ENCODE peak calls at places on chromosomes 3 and 15, in four cellular contexts. W is sigmoid colon; R is CD4-positive, alpha-beta T cell; A is OCI-LY7. X is an unnamed sample.

GRCh38 chr15:66253643-66254363 is at the start of gene MEGF11:
- DNase-seq in W (no peak), R (no peak), A (no peak), X (no peak)

GRCh38 chr3:165778891-165779290 is 58.3 kb downstream of the BCHE start:
- DNase-seq in W (no peak), R (no peak), A (no peak), X (no peak)

GRCh38 chr3:44240061-44240460 is 1.6 kb upstream of the TOPAZ1 start:
- DNase-seq in W (no peak), R (no peak), A (no peak), X (no peak)

GRCh38 chr15:92707880-92708551 is 52.4 kb upstream of the FAM174B start:
- DNase-seq in W (no peak), R (no peak), A (no peak), X (no peak)

GRCh38 chr15:67680645-67681044 is 138.1 kb downstream of the MAP2K5 start:
- DNase-seq in W (no peak), R (no peak), A (peak), X (no peak)

GRCh38 chr3:157174265-157174615 is 14.3 kb upstream of the CCNL1 start:
- DNase-seq in W (peak), R (no peak), A (peak), X (no peak)

GRCh38 chr15:59541750-59542149 is 69.8 kb upstream of the GCNT3 start:
- DNase-seq in W (peak), R (no peak), A (no peak), X (no peak)

GRCh38 chr3:5187920-5188418 is 462 bp downstream of the EDEM1 start:
- DNase-seq in W (peak), R (peak), A (no peak), X (peak)

GRCh38 chr15:68210409-68210756 is 5.3 kb upstream of the CALML4 start:
- DNase-seq in W (no peak), R (no peak), A (no peak), X (no peak)

GRCh38 chr3:42851228-42851834 is 24.3 kb downstream of the CYP8B1 start:
- DNase-seq in W (no peak), R (no peak), A (no peak), X (no peak)
- H3K27ac ChIP-seq in W (no peak), R (no peak), A (no peak), X (no peak)

DNA sequence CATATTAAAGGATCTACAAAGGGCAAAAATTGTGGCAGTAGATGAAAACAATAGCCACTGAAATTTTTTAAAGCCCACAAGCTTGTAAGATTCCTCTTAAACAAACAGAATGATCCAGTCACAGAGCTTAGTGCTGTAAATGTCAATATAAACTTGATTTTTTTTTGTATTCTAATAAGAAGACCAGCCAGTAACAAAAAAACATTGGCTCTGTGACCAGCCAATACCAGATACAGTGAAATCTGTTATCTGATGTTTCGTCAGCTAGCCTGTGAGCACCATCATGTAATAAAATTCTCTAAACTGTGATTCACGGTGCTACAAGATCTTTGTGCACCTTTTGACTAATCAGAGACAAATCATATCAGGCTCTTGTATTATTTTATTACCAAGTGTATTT is 72.2 kb downstream of the FILIP1L start:
- DNase-seq in W (no peak), R (no peak), A (no peak), X (no peak)
- H3K27ac ChIP-seq in W (peak), R (no peak), A (no peak), X (no peak)

GRCh38 chr15:65056868-65057548 is 10.8 kb downstream of the RASL12 start:
- DNase-seq in W (no peak), R (no peak), A (no peak), X (no peak)
- H3K27ac ChIP-seq in W (peak), R (no peak), A (no peak), X (peak)

DNA sequence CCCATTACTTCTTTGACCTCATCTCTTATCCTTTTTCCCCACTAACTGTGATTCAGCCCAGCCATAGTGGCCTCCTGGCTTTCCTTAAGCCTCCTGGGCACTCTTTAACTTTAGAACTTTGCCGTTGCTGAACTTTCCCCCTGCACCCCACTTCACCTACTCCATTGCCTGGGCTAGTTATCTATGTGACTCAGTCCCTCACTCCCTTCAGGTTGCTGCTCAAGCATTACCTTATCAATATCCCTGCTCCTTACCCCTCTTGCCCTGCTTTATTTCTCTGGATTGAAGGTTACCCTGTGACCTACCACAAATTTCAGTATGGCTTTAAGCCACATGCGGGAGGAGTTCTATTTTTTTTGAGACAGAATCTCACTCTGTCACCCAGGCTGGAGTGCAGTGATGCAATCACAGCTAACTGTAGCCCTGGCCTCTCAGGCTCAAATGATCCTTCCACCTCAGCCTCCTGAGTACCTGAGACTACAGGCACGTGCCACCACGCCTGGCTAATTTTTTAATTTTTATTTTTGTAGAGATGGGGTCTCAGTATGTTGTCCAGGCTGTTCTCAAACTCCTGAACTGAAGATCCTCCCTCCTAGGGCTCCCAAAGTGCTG is 3.4 kb downstream of the MON1A start:
- DNase-seq in W (no peak), R (no peak), A (no peak), X (no peak)
- H3K27ac ChIP-seq in W (no peak), R (no peak), A (no peak), X (no peak)

GRCh38 chr15:27480642-27481041 is 509.7 kb downstream of the GABRG3 start:
- DNase-seq in W (no peak), R (no peak), A (no peak), X (no peak)
- H3K27ac ChIP-seq in W (no peak), R (no peak), A (no peak), X (no peak)

GRCh38 chr3:181569356-181569940 is 142.3 kb upstream of the SOX2 start:
- DNase-seq in W (no peak), R (no peak), A (no peak), X (no peak)
- H3K27ac ChIP-seq in W (no peak), R (no peak), A (no peak), X (peak)

GRCh38 chr3:50168388-50168787 is 13.3 kb downstream of the SEMA3F start:
- DNase-seq in W (no peak), R (no peak), A (no peak), X (no peak)
- H3K27ac ChIP-seq in W (peak), R (no peak), A (no peak), X (no peak)